ENCODE peak calls at places on chromosome 14, in six cellular contexts. Q is sigmoid colon, J is breast epithelium, A is SK-N-SH, M is transverse colon, O is Panc1. L is an unnamed sample.

GRCh38 chr14:94472842-94473241 is 3.2 kb downstream of the SERPINA9 start:
- DNase-seq in Q (peak), J (no peak), A (no peak), M (no peak), O (no peak), L (no peak)

GRCh38 chr14:91911474-91912032 is 35.9 kb downstream of the FBLN5 start:
- DNase-seq in Q (peak), J (no peak), A (peak), M (peak), O (no peak), L (peak)

GRCh38 chr14:78637489-78637888 is 467.3 kb downstream of the NRXN3 start:
- DNase-seq in Q (no peak), J (no peak), A (no peak), M (no peak), O (no peak), L (no peak)

GRCh38 chr14:89813485-89814080 is 140.9 kb downstream of the EFCAB11 start:
- DNase-seq in Q (no peak), J (no peak), A (no peak), M (no peak), O (no peak), L (no peak)

GRCh38 chr14:99395904-99396530 is 84.6 kb downstream of the SETD3 start:
- DNase-seq in Q (peak), J (no peak), A (no peak), M (no peak), O (no peak), L (no peak)

GRCh38 chr14:21913759-21914158 is 240.1 kb upstream of the OR4E1 start:
- DNase-seq in Q (no peak), J (no peak), A (peak), M (peak), O (no peak), L (peak)

GRCh38 chr14:87108726-87109125 is 884.3 kb downstream of the GALC start:
- DNase-seq in Q (no peak), J (no peak), A (no peak), M (no peak), O (no peak), L (no peak)

GRCh38 chr14:57547131-57547530 is 53.5 kb upstream of the CCDC198 start:
- DNase-seq in Q (no peak), J (no peak), A (no peak), M (no peak), O (no peak), L (no peak)

GRCh38 chr14:37550511-37550910 is 44.5 kb downstream of the FOXA1 start:
- DNase-seq in Q (no peak), J (no peak), A (no peak), M (no peak), O (no peak), L (no peak)

GRCh38 chr14:26444745-26445144 is 153.1 kb downstream of the NOVA1 start:
- DNase-seq in Q (no peak), J (no peak), A (no peak), M (no peak), O (no peak), L (peak)

GRCh38 chr14:104576607-104577332 is 2.8 kb upstream of the C14orf180 start:
- DNase-seq in Q (no peak), J (no peak), A (no peak), M (peak), O (no peak), L (no peak)

GRCh38 chr14:23186913-23187654 is 3.6 kb upstream of the SLC7A8 start:
- DNase-seq in Q (no peak), J (no peak), A (peak), M (peak), O (peak), L (peak)

GRCh38 chr14:72781476-72782181 is 112.3 kb downstream of the DPF3 start:
- DNase-seq in Q (no peak), J (no peak), A (no peak), M (no peak), O (no peak), L (no peak)

GRCh38 chr14:60756847-60757246 is 22.3 kb downstream of the MNAT1 start:
- DNase-seq in Q (no peak), J (no peak), A (no peak), M (no peak), O (no peak), L (no peak)

GRCh38 chr14:105485720-105486332 is 860 bp upstream of the CRIP1 start:
- DNase-seq in Q (no peak), J (no peak), A (peak), M (no peak), O (no peak), L (no peak)

GRCh38 chr14:38553586-38553985 is 297.7 kb upstream of the CLEC14A start:
- DNase-seq in Q (no peak), J (no peak), A (no peak), M (no peak), O (no peak), L (no peak)

GRCh38 chr14:105092912-105093425 is 27.7 kb upstream of the GPR132 start:
- DNase-seq in Q (peak), J (peak), A (peak), M (peak), O (no peak), L (no peak)

GRCh38 chr14:50312734-50313054 is 570 bp downstream of the DMAC2L start:
- DNase-seq in Q (no peak), J (no peak), A (no peak), M (no peak), O (no peak), L (no peak)
- TF ChIP-seq POLR2AphosphoS5 in Q (no peak), J (no peak), A (peak), M (no peak), O (no peak), L (no peak)

GRCh38 chr14:73997944-73998451 is 21.1 kb downstream of the ENTPD5 start:
- DNase-seq in Q (no peak), J (no peak), A (no peak), M (peak), O (no peak), L (no peak)
- TF ChIP-seq POLR2AphosphoS5 in Q (no peak), J (no peak), A (no peak), M (peak), O (no peak), L (no peak)

DNA sequence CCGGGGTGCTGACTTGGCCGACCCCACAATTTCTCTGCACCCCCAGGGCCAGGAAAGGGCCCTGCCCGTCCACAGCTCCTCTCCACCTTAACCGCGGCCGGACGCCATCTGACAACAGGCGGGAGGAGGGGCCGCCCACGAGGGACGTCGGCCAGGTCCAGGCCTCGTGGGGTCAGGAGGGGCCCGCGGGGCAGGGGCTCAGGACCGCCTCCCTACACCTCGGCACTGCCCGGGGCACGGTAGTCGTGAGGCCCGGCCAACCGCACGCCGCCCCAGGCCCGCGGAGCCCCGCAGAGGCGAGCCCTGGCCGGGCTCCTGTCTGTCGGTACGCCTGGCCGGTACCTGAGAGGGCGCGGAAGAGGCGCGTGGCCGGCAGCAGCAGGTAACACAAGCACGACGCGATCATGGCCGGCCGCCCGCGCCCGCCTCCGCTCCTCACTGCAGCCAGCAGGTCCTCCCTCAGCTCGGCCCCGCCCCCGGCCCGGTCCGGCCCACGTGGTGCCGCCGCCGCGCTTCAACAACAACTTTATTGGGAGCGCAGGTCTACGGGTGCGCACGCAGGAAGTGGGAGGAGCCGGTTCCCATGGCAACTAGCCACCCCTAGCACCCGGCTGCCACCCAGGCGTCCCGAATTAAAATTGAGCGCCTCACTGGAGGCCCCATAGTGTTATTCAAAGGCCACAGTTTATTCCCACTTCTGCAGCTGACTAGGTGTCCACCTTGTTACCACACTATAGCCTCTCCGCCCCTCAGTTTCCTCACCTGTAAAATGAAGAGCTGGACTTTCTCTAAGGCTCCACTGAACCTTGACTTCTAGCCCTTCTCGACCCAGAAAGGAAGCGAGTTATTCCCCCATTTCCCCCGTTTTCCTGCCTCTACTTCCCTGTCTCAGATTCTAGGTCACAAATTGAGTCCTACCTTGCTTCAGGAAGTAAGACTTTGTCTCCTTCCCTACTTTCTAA is at the start of gene ANGEL1:
- DNase-seq in Q (peak), J (peak), A (peak), M (peak), O (peak), L (peak)
- TF ChIP-seq POLR2AphosphoS5 in Q (peak), J (no peak), A (peak), M (peak), O (peak), L (peak)

GRCh38 chr14:24274101-24274543 is 2.7 kb upstream of the RABGGTA start:
- DNase-seq in Q (no peak), J (no peak), A (no peak), M (no peak), O (no peak), L (no peak)
- TF ChIP-seq POLR2AphosphoS5 in Q (no peak), J (no peak), A (no peak), M (no peak), O (no peak), L (no peak)

L was measured in SK-N-MC.